ENCODE peak calls at places on chromosomes 5 and 9, in seven cellular contexts. G, L, H, K, R, S and I are unnamed samples.

GRCh38 chr5:175682664-175683063 is 24.8 kb downstream of the HRH2 start:
- DNase-seq in H (no peak), L (no peak), G (no peak), S (no peak), R (no peak), K (no peak), I (no peak)

GRCh38 chr9:89891221-89892052 is 286.6 kb downstream of the GADD45G start:
- DNase-seq in L (no peak), H (no peak), G (no peak), S (no peak), R (no peak), K (peak; percentile 54), I (peak; percentile 30)

GRCh38 chr9:100774326-100774725 is 196.4 kb downstream of the CAVIN4 start:
- DNase-seq in L (no peak), S (no peak), K (no peak), R (no peak), H (no peak), G (no peak), I (no peak)

GRCh38 chr5:102681403-102681983 is 73.6 kb upstream of the PAM start:
- DNase-seq in L (no peak), S (peak; percentile 11), K (peak; percentile 82), R (peak; percentile 52), G (peak; percentile 17), H (peak; percentile 66), I (peak; percentile 62)

GRCh38 chr5:80569086-80569960 is 757 bp downstream of the ANKRD34B start:
- DNase-seq in L (no peak), G (no peak), R (peak; percentile 29), S (no peak), H (peak; percentile 19), K (no peak), I (no peak)

GRCh38 chr9:104927912-104928740 is at the start of gene ABCA1:
- DNase-seq in L (no peak), S (peak; percentile 48), G (peak; percentile 32), K (peak; percentile 98), R (peak; percentile 56), H (peak; percentile 89), I (peak; percentile 95)

GRCh38 chr5:154723740-154724505 is 31.3 kb upstream of the LARP1 start:
- DNase-seq in H (no peak), R (no peak), L (no peak), G (no peak), S (no peak), K (no peak), I (no peak)

GRCh38 chr5:55544341-55544740 is 9.6 kb upstream of the PLPP1 start:
- DNase-seq in K (peak; percentile 16), L (no peak), S (no peak), R (no peak), H (no peak), G (no peak), I (no peak)

GRCh38 chr9:135490980-135491444 is 9.5 kb upstream of the MRPS2 start:
- DNase-seq in H (no peak), K (no peak), G (no peak), R (no peak), L (no peak), S (no peak), I (no peak)

GRCh38 chr5:43993634-43994395 is 390.8 kb downstream of the NNT start:
- DNase-seq in R (no peak), G (no peak), L (no peak), H (no peak), S (no peak), K (no peak), I (no peak)

GRCh38 chr5:150473673-150474358 is 24.3 kb upstream of the RPS14 start:
- DNase-seq in K (no peak), S (no peak), R (no peak), H (no peak), L (no peak), G (no peak), I (no peak)

GRCh38 chr9:71740199-71740598 is 28.1 kb downstream of the CEMIP2 start:
- DNase-seq in K (no peak), H (no peak), G (no peak), R (no peak), S (no peak), L (no peak), I (no peak)

GRCh38 chr5:52657231-52657645 is 130.5 kb upstream of the ITGA1 start:
- DNase-seq in L (peak; percentile 12), S (no peak), K (no peak), G (no peak), H (no peak), R (peak; percentile 17), I (no peak)

GRCh38 chr9:129405089-129405830 is 215.6 kb downstream of the C9orf50 start:
- DNase-seq in S (no peak), K (no peak), G (no peak), H (no peak), L (no peak), R (no peak), I (no peak)

GRCh38 chr5:160749026-160749425 is 103.0 kb downstream of the ATP10B start:
- DNase-seq in H (no peak), L (no peak), G (no peak), K (no peak), R (no peak), S (no peak), I (no peak)

GRCh38 chr5:56094579-56095361 is 100.0 kb upstream of the IL6ST start:
- DNase-seq in S (peak; percentile 0), K (no peak), H (no peak), G (no peak), L (no peak), R (no peak), I (no peak)

GRCh38 chr5:61139094-61139873 is 23.0 kb downstream of the SMIM15 start:
- DNase-seq in G (no peak), H (no peak), L (no peak), S (no peak), K (no peak), R (no peak), I (no peak)

GRCh38 chr9:108040783-108041182 is 551.2 kb upstream of the KLF4 start:
- DNase-seq in R (no peak), G (no peak), K (no peak), L (no peak), S (no peak), H (no peak), I (no peak)

GRCh38 chr5:150904479-150905311 is at the start of gene ZNF300:
- DNase-seq in K (peak; percentile 75), S (no peak), H (peak; percentile 78), G (peak; percentile 16), R (peak; percentile 15), L (peak; percentile 83), I (peak; percentile 79)

GRCh38 chr5:88680253-88681132 is 202.5 kb downstream of the MEF2C start:
- DNase-seq in S (peak; percentile 51), G (peak; percentile 62), H (peak; percentile 95), L (no peak), K (peak; percentile 78), R (peak; percentile 86), I (peak; percentile 75)

GRCh38 chr9:21267806-21268657 is 28.2 kb upstream of the IFNA14 start:
- DNase-seq in R (peak; percentile 22), K (no peak), H (no peak), S (no peak), L (no peak), G (no peak), I (no peak)

GRCh38 chr5:115349001-115349817 is 52.8 kb upstream of the CCDC112 start:
- DNase-seq in S (no peak), R (no peak), K (peak; percentile 68), G (no peak), L (peak; percentile 49), H (no peak), I (peak; percentile 42)

GRCh38 chr9:68546596-68547390 is 6.1 kb upstream of the TMEM252 start:
- DNase-seq in L (no peak), G (no peak), H (no peak), R (peak; percentile 49), K (no peak), S (no peak), I (no peak)

GRCh38 chr5:66915531-66915930 is 281.1 kb downstream of the CD180 start:
- DNase-seq in R (no peak), L (no peak), H (no peak), K (no peak), G (no peak), S (no peak), I (no peak)

GRCh38 chr9:114664181-114664580 is 6.6 kb upstream of the TEX53 start:
- DNase-seq in G (no peak), R (no peak), K (no peak), H (no peak), L (no peak), S (no peak), I (no peak)

GRCh38 chr5:84494453-84494852 is 109.8 kb upstream of the EDIL3 start:
- DNase-seq in R (no peak), H (no peak), S (no peak), L (no peak), K (no peak), G (no peak), I (no peak)

GRCh38 chr9:136140046-136140445 is 21.4 kb upstream of the TMEM250 start:
- DNase-seq in S (no peak), H (no peak), L (no peak), K (no peak), R (no peak), G (no peak), I (no peak)

GRCh38 chr5:135930029-135930948 is 24.5 kb downstream of the LECT2 start:
- DNase-seq in H (peak; percentile 30), L (no peak), R (no peak), S (no peak), G (no peak), K (peak; percentile 16), I (no peak)

GRCh38 chr5:133421394-133421793 is 190.9 kb downstream of the FSTL4 start:
- DNase-seq in G (no peak), S (no peak), R (peak; percentile 35), K (peak; percentile 30), H (peak; percentile 72), L (no peak), I (no peak)

GRCh38 chr9:98790601-98791146 is 5.7 kb downstream of the ANKS6 start:
- DNase-seq in H (no peak), G (no peak), K (no peak), S (no peak), R (no peak), L (no peak), I (no peak)

GRCh38 chr5:58300346-58300745 is 159.5 kb downstream of the PLK2 start:
- DNase-seq in G (no peak), K (no peak), H (no peak), R (no peak), L (no peak), S (no peak), I (no peak)

GRCh38 chr9:70421272-70422180 is 7.1 kb upstream of the KLF9 start:
- DNase-seq in R (no peak), L (no peak), G (no peak), K (no peak), H (no peak), S (peak; percentile 46), I (no peak)

GRCh38 chr9:93170571-93170970 is 13.4 kb upstream of the WNK2 start:
- DNase-seq in R (no peak), H (no peak), G (no peak), L (no peak), K (no peak), S (no peak), I (no peak)

GRCh38 chr5:81994679-81995078 is 22.9 kb downstream of the ATG10 start:
- DNase-seq in K (no peak), G (no peak), S (no peak), R (no peak), L (no peak), H (no peak), I (no peak)

GRCh38 chr9:79969383-79969782 is 397.6 kb downstream of the TLE4 start:
- DNase-seq in L (no peak), G (no peak), S (no peak), H (no peak), K (no peak), R (no peak), I (no peak)

GRCh38 chr9:132008184-132008781 is 71.4 kb downstream of the MED27 start:
- DNase-seq in H (no peak), K (no peak), S (no peak), R (no peak), G (no peak), L (no peak), I (no peak)

GRCh38 chr5:42579320-42579719 is 156.1 kb downstream of the GHR start:
- DNase-seq in H (no peak), L (no peak), S (no peak), R (no peak), K (no peak), G (no peak), I (no peak)

GRCh38 chr9:112132356-112132755 is 42.7 kb downstream of the SUSD1 start:
- DNase-seq in H (no peak), L (no peak), S (no peak), K (no peak), R (no peak), G (no peak), I (no peak)